ENCODE peak calls at places on chromosomes 16 and 17, in seven cellular contexts. One of them, this sample, is unnamed.

GRCh38 chr16:3458852-3459361 is 15.4 kb downstream of the NAA60 start:
- DNase-seq in fibroblast of the aortic adventitia: peak; percentile 35
- DNase-seq in NCI-H2081: no peak
- DNase-seq in sciatic nerve: no peak
- DNase-seq in D341Med: no peak
- DNase-seq in activated CD8-positive, alpha-beta memory T cell treated with anti-CD3 and anti-CD28 coated beads, Interleukin-2, amount 50 U/mL, for 4 hours: no peak
- DNase-seq in activated gamma-delta T cell treated with Interleukin-2 at 50 U/mL for 16 hours: no peak
- DNase-seq in this sample: no peak

GRCh38 chr16:88697831-88698693 is 8.1 kb downstream of the RNF166 start:
- DNase-seq in fibroblast of the aortic adventitia: no peak
- DNase-seq in NCI-H2081: no peak
- DNase-seq in sciatic nerve: no peak
- DNase-seq in D341Med: no peak
- DNase-seq in activated CD8-positive, alpha-beta memory T cell treated with anti-CD3 and anti-CD28 coated beads, Interleukin-2, amount 50 U/mL, for 4 hours: peak; percentile 46
- DNase-seq in activated gamma-delta T cell treated with Interleukin-2 at 50 U/mL for 16 hours: no peak
- DNase-seq in this sample: no peak

GRCh38 chr16:22386976-22387375 is 12.6 kb upstream of the CDR2 start:
- DNase-seq in fibroblast of the aortic adventitia: peak; percentile 95
- DNase-seq in NCI-H2081: no peak
- DNase-seq in sciatic nerve: no peak
- DNase-seq in D341Med: no peak
- DNase-seq in activated CD8-positive, alpha-beta memory T cell treated with anti-CD3 and anti-CD28 coated beads, Interleukin-2, amount 50 U/mL, for 4 hours: no peak
- DNase-seq in activated gamma-delta T cell treated with Interleukin-2 at 50 U/mL for 16 hours: no peak
- DNase-seq in this sample: no peak

GRCh38 chr17:41417576-41418015 is 6.8 kb downstream of the KRT37 start:
- DNase-seq in fibroblast of the aortic adventitia: no peak
- DNase-seq in NCI-H2081: no peak
- DNase-seq in sciatic nerve: no peak
- DNase-seq in D341Med: peak; percentile 50
- DNase-seq in activated CD8-positive, alpha-beta memory T cell treated with anti-CD3 and anti-CD28 coated beads, Interleukin-2, amount 50 U/mL, for 4 hours: no peak
- DNase-seq in activated gamma-delta T cell treated with Interleukin-2 at 50 U/mL for 16 hours: no peak
- DNase-seq in this sample: peak; percentile 38

GRCh38 chr16:85750021-85750826 is 672 bp downstream of the C16orf74 start:
- DNase-seq in fibroblast of the aortic adventitia: peak; percentile 47
- DNase-seq in NCI-H2081: no peak
- DNase-seq in sciatic nerve: peak; percentile 65
- DNase-seq in D341Med: peak; percentile 83
- DNase-seq in activated CD8-positive, alpha-beta memory T cell treated with anti-CD3 and anti-CD28 coated beads, Interleukin-2, amount 50 U/mL, for 4 hours: peak; percentile 36
- DNase-seq in activated gamma-delta T cell treated with Interleukin-2 at 50 U/mL for 16 hours: peak; percentile 28
- DNase-seq in this sample: no peak

GRCh38 chr16:27311449-27311831 is 2.3 kb upstream of the IL4R start:
- DNase-seq in fibroblast of the aortic adventitia: no peak
- DNase-seq in NCI-H2081: no peak
- DNase-seq in sciatic nerve: no peak
- DNase-seq in D341Med: no peak
- DNase-seq in activated CD8-positive, alpha-beta memory T cell treated with anti-CD3 and anti-CD28 coated beads, Interleukin-2, amount 50 U/mL, for 4 hours: no peak
- DNase-seq in activated gamma-delta T cell treated with Interleukin-2 at 50 U/mL for 16 hours: no peak
- DNase-seq in this sample: no peak

GRCh38 chr16:53789159-53789558 is 85.2 kb downstream of the FTO start:
- DNase-seq in fibroblast of the aortic adventitia: peak; percentile 84
- DNase-seq in NCI-H2081: no peak
- DNase-seq in sciatic nerve: no peak
- DNase-seq in D341Med: no peak
- DNase-seq in activated CD8-positive, alpha-beta memory T cell treated with anti-CD3 and anti-CD28 coated beads, Interleukin-2, amount 50 U/mL, for 4 hours: no peak
- DNase-seq in activated gamma-delta T cell treated with Interleukin-2 at 50 U/mL for 16 hours: no peak
- DNase-seq in this sample: no peak

GRCh38 chr16:57530104-57530522 is 6.3 kb downstream of the CCDC102A start:
- DNase-seq in fibroblast of the aortic adventitia: peak; percentile 60
- DNase-seq in NCI-H2081: no peak
- DNase-seq in sciatic nerve: peak; percentile 63
- DNase-seq in D341Med: peak; percentile 8
- DNase-seq in activated CD8-positive, alpha-beta memory T cell treated with anti-CD3 and anti-CD28 coated beads, Interleukin-2, amount 50 U/mL, for 4 hours: peak; percentile 78
- DNase-seq in activated gamma-delta T cell treated with Interleukin-2 at 50 U/mL for 16 hours: peak; percentile 78
- DNase-seq in this sample: no peak

GRCh38 chr16:26981266-26981938 is 85.3 kb upstream of the C16orf82 start:
- DNase-seq in fibroblast of the aortic adventitia: peak; percentile 38
- DNase-seq in NCI-H2081: no peak
- DNase-seq in sciatic nerve: no peak
- DNase-seq in D341Med: no peak
- DNase-seq in activated CD8-positive, alpha-beta memory T cell treated with anti-CD3 and anti-CD28 coated beads, Interleukin-2, amount 50 U/mL, for 4 hours: no peak
- DNase-seq in activated gamma-delta T cell treated with Interleukin-2 at 50 U/mL for 16 hours: no peak
- DNase-seq in this sample: no peak

GRCh38 chr16:74521691-74522090 is 85.2 kb downstream of the GLG1 start:
- DNase-seq in fibroblast of the aortic adventitia: peak; percentile 33
- DNase-seq in NCI-H2081: no peak
- DNase-seq in sciatic nerve: no peak
- DNase-seq in D341Med: peak; percentile 80
- DNase-seq in activated CD8-positive, alpha-beta memory T cell treated with anti-CD3 and anti-CD28 coated beads, Interleukin-2, amount 50 U/mL, for 4 hours: no peak
- DNase-seq in activated gamma-delta T cell treated with Interleukin-2 at 50 U/mL for 16 hours: no peak
- DNase-seq in this sample: no peak

GRCh38 chr16:24049113-24049512 is 207.0 kb upstream of the CACNG3 start:
- DNase-seq in fibroblast of the aortic adventitia: no peak
- DNase-seq in NCI-H2081: no peak
- DNase-seq in sciatic nerve: no peak
- DNase-seq in D341Med: no peak
- DNase-seq in activated CD8-positive, alpha-beta memory T cell treated with anti-CD3 and anti-CD28 coated beads, Interleukin-2, amount 50 U/mL, for 4 hours: no peak
- DNase-seq in activated gamma-delta T cell treated with Interleukin-2 at 50 U/mL for 16 hours: no peak
- DNase-seq in this sample: no peak

GRCh38 chr16:52069866-52070265 is 477.1 kb downstream of the TOX3 start:
- DNase-seq in fibroblast of the aortic adventitia: no peak
- DNase-seq in NCI-H2081: peak; percentile 56
- DNase-seq in sciatic nerve: no peak
- DNase-seq in D341Med: peak; percentile 38
- DNase-seq in activated CD8-positive, alpha-beta memory T cell treated with anti-CD3 and anti-CD28 coated beads, Interleukin-2, amount 50 U/mL, for 4 hours: no peak
- DNase-seq in activated gamma-delta T cell treated with Interleukin-2 at 50 U/mL for 16 hours: no peak
- DNase-seq in this sample: peak; percentile 73

GRCh38 chr17:50176559-50177471 is 11.0 kb downstream of the SGCA start:
- DNase-seq in fibroblast of the aortic adventitia: peak; percentile 22
- DNase-seq in NCI-H2081: no peak
- DNase-seq in sciatic nerve: no peak
- DNase-seq in D341Med: no peak
- DNase-seq in activated CD8-positive, alpha-beta memory T cell treated with anti-CD3 and anti-CD28 coated beads, Interleukin-2, amount 50 U/mL, for 4 hours: no peak
- DNase-seq in activated gamma-delta T cell treated with Interleukin-2 at 50 U/mL for 16 hours: no peak
- DNase-seq in this sample: no peak

GRCh38 chr17:7238418-7239090 is 703 bp downstream of the PHF23 start:
- DNase-seq in fibroblast of the aortic adventitia: no peak
- DNase-seq in NCI-H2081: no peak
- DNase-seq in sciatic nerve: no peak
- DNase-seq in D341Med: no peak
- DNase-seq in activated CD8-positive, alpha-beta memory T cell treated with anti-CD3 and anti-CD28 coated beads, Interleukin-2, amount 50 U/mL, for 4 hours: no peak
- DNase-seq in activated gamma-delta T cell treated with Interleukin-2 at 50 U/mL for 16 hours: peak; percentile 36
- DNase-seq in this sample: no peak

GRCh38 chr17:1744551-1745512 is 2.2 kb downstream of the SERPINF2 start:
- DNase-seq in fibroblast of the aortic adventitia: no peak
- DNase-seq in NCI-H2081: no peak
- DNase-seq in sciatic nerve: no peak
- DNase-seq in D341Med: no peak
- DNase-seq in activated CD8-positive, alpha-beta memory T cell treated with anti-CD3 and anti-CD28 coated beads, Interleukin-2, amount 50 U/mL, for 4 hours: no peak
- DNase-seq in activated gamma-delta T cell treated with Interleukin-2 at 50 U/mL for 16 hours: no peak
- DNase-seq in this sample: no peak

GRCh38 chr17:55248077-55248476 is 16.7 kb upstream of the HLF start:
- DNase-seq in fibroblast of the aortic adventitia: no peak
- DNase-seq in NCI-H2081: no peak
- DNase-seq in sciatic nerve: no peak
- DNase-seq in D341Med: no peak
- DNase-seq in activated CD8-positive, alpha-beta memory T cell treated with anti-CD3 and anti-CD28 coated beads, Interleukin-2, amount 50 U/mL, for 4 hours: no peak
- DNase-seq in activated gamma-delta T cell treated with Interleukin-2 at 50 U/mL for 16 hours: no peak
- DNase-seq in this sample: no peak

GRCh38 chr17:40121886-40122465 is at the start of gene MSL1:
- DNase-seq in fibroblast of the aortic adventitia: peak; percentile 69
- DNase-seq in NCI-H2081: peak; percentile 82
- DNase-seq in sciatic nerve: peak; percentile 94
- DNase-seq in D341Med: peak; percentile 98
- DNase-seq in activated CD8-positive, alpha-beta memory T cell treated with anti-CD3 and anti-CD28 coated beads, Interleukin-2, amount 50 U/mL, for 4 hours: peak; percentile 85
- DNase-seq in activated gamma-delta T cell treated with Interleukin-2 at 50 U/mL for 16 hours: peak; percentile 83
- DNase-seq in this sample: peak; percentile 88

GRCh38 chr17:44589316-44590071 is 32.2 kb downstream of the FZD2 start:
- DNase-seq in fibroblast of the aortic adventitia: peak; percentile 63
- DNase-seq in NCI-H2081: no peak
- DNase-seq in sciatic nerve: no peak
- DNase-seq in D341Med: no peak
- DNase-seq in activated CD8-positive, alpha-beta memory T cell treated with anti-CD3 and anti-CD28 coated beads, Interleukin-2, amount 50 U/mL, for 4 hours: no peak
- DNase-seq in activated gamma-delta T cell treated with Interleukin-2 at 50 U/mL for 16 hours: no peak
- DNase-seq in this sample: no peak

GRCh38 chr17:44069974-44070454 is 521 bp upstream of the G6PC3 start:
- DNase-seq in fibroblast of the aortic adventitia: peak; percentile 11
- DNase-seq in NCI-H2081: no peak
- DNase-seq in sciatic nerve: no peak
- DNase-seq in D341Med: no peak
- DNase-seq in activated CD8-positive, alpha-beta memory T cell treated with anti-CD3 and anti-CD28 coated beads, Interleukin-2, amount 50 U/mL, for 4 hours: no peak
- DNase-seq in activated gamma-delta T cell treated with Interleukin-2 at 50 U/mL for 16 hours: no peak
- DNase-seq in this sample: no peak

GRCh38 chr17:74408262-74408661 is 23.6 kb upstream of the GPRC5C start:
- DNase-seq in fibroblast of the aortic adventitia: no peak
- DNase-seq in NCI-H2081: no peak
- DNase-seq in sciatic nerve: no peak
- DNase-seq in D341Med: no peak
- DNase-seq in activated CD8-positive, alpha-beta memory T cell treated with anti-CD3 and anti-CD28 coated beads, Interleukin-2, amount 50 U/mL, for 4 hours: no peak
- DNase-seq in activated gamma-delta T cell treated with Interleukin-2 at 50 U/mL for 16 hours: no peak
- DNase-seq in this sample: peak; percentile 60

GRCh38 chr16:86391987-86392386 is 118.3 kb upstream of the FOXF1 start:
- DNase-seq in fibroblast of the aortic adventitia: peak; percentile 73
- DNase-seq in NCI-H2081: no peak
- DNase-seq in sciatic nerve: no peak
- DNase-seq in D341Med: no peak
- DNase-seq in activated CD8-positive, alpha-beta memory T cell treated with anti-CD3 and anti-CD28 coated beads, Interleukin-2, amount 50 U/mL, for 4 hours: no peak
- DNase-seq in activated gamma-delta T cell treated with Interleukin-2 at 50 U/mL for 16 hours: no peak
- DNase-seq in this sample: no peak

GRCh38 chr16:15518412-15519351 is 84.3 kb downstream of the BMERB1 start:
- DNase-seq in fibroblast of the aortic adventitia: peak; percentile 99
- DNase-seq in NCI-H2081: no peak
- DNase-seq in sciatic nerve: no peak
- DNase-seq in D341Med: no peak
- DNase-seq in activated CD8-positive, alpha-beta memory T cell treated with anti-CD3 and anti-CD28 coated beads, Interleukin-2, amount 50 U/mL, for 4 hours: no peak
- DNase-seq in activated gamma-delta T cell treated with Interleukin-2 at 50 U/mL for 16 hours: no peak
- DNase-seq in this sample: no peak

GRCh38 chr17:258906-259305 is 77.5 kb upstream of the DOC2B start:
- DNase-seq in fibroblast of the aortic adventitia: no peak
- DNase-seq in NCI-H2081: no peak
- DNase-seq in sciatic nerve: peak; percentile 44
- DNase-seq in D341Med: no peak
- DNase-seq in activated CD8-positive, alpha-beta memory T cell treated with anti-CD3 and anti-CD28 coated beads, Interleukin-2, amount 50 U/mL, for 4 hours: peak; percentile 3
- DNase-seq in activated gamma-delta T cell treated with Interleukin-2 at 50 U/mL for 16 hours: no peak
- DNase-seq in this sample: no peak

GRCh38 chr16:81204794-81205680 is 33.5 kb upstream of the BCO1 start:
- DNase-seq in fibroblast of the aortic adventitia: peak; percentile 83
- DNase-seq in NCI-H2081: peak; percentile 43
- DNase-seq in sciatic nerve: peak; percentile 69
- DNase-seq in D341Med: peak; percentile 65
- DNase-seq in activated CD8-positive, alpha-beta memory T cell treated with anti-CD3 and anti-CD28 coated beads, Interleukin-2, amount 50 U/mL, for 4 hours: peak; percentile 33
- DNase-seq in activated gamma-delta T cell treated with Interleukin-2 at 50 U/mL for 16 hours: peak; percentile 28
- DNase-seq in this sample: no peak

GRCh38 chr17:6508519-6509294 is 47.6 kb downstream of the PITPNM3 start:
- DNase-seq in fibroblast of the aortic adventitia: no peak
- DNase-seq in NCI-H2081: no peak
- DNase-seq in sciatic nerve: no peak
- DNase-seq in D341Med: no peak
- DNase-seq in activated CD8-positive, alpha-beta memory T cell treated with anti-CD3 and anti-CD28 coated beads, Interleukin-2, amount 50 U/mL, for 4 hours: no peak
- DNase-seq in activated gamma-delta T cell treated with Interleukin-2 at 50 U/mL for 16 hours: no peak
- DNase-seq in this sample: no peak

GRCh38 chr16:84577034-84577803 is 40.7 kb downstream of the COTL1 start:
- DNase-seq in fibroblast of the aortic adventitia: no peak
- DNase-seq in NCI-H2081: no peak
- DNase-seq in sciatic nerve: no peak
- DNase-seq in D341Med: no peak
- DNase-seq in activated CD8-positive, alpha-beta memory T cell treated with anti-CD3 and anti-CD28 coated beads, Interleukin-2, amount 50 U/mL, for 4 hours: no peak
- DNase-seq in activated gamma-delta T cell treated with Interleukin-2 at 50 U/mL for 16 hours: no peak
- DNase-seq in this sample: no peak

GRCh38 chr16:11403534-11403795 is 58.2 kb downstream of the RMI2 start:
- DNase-seq in fibroblast of the aortic adventitia: no peak
- DNase-seq in NCI-H2081: no peak
- DNase-seq in sciatic nerve: no peak
- DNase-seq in D341Med: no peak
- DNase-seq in activated CD8-positive, alpha-beta memory T cell treated with anti-CD3 and anti-CD28 coated beads, Interleukin-2, amount 50 U/mL, for 4 hours: no peak
- DNase-seq in activated gamma-delta T cell treated with Interleukin-2 at 50 U/mL for 16 hours: no peak
- DNase-seq in this sample: no peak